ENCODE peak calls at places on chromosomes 13 and 19, in eight cellular contexts. J is T-helper 2 cell; M is activated CD4-positive, CD25-positive, alpha-beta regulatory T cell; S is HTR-8/SVneo; H is stimulated activated CD4-positive, alpha-beta T cell treated with anti-CD3 and anti-CD28 coated beads, Interleukin-4, amount 100 ng/mL, for 4 hours; Z is activated T-cell treated with anti-CD3 and anti-CD28 coated beads for 1 hour; U is thoracic aorta; G is T-helper 22 cell. I is an unnamed sample.

GRCh38 chr19:38323276-38323675 is 3.6 kb downstream of the KCNK6 start:
- DNase-seq in S (no peak), J (no peak), G (no peak), U (no peak), M (no peak), Z (no peak), H (no peak), I (no peak)

GRCh38 chr13:40377783-40378182 is 288.7 kb downstream of the FOXO1 start:
- DNase-seq in G (no peak), Z (no peak), J (no peak), M (no peak), U (no peak), S (no peak), H (peak), I (no peak)

GRCh38 chr13:87827479-87827878 is 156.3 kb downstream of the SLITRK5 start:
- DNase-seq in U (no peak), S (no peak), G (no peak), H (no peak), M (no peak), J (no peak), Z (no peak), I (no peak)

GRCh38 chr13:60583196-60583908 is 186.3 kb downstream of the TDRD3 start:
- DNase-seq in M (no peak), J (no peak), H (no peak), G (no peak), S (no peak), U (no peak), Z (no peak), I (no peak)

GRCh38 chr13:42363941-42364612 is 92.1 kb downstream of the AKAP11 start:
- DNase-seq in J (no peak), Z (no peak), U (no peak), G (no peak), S (no peak), M (no peak), H (no peak), I (no peak)

GRCh38 chr19:37218592-37218935 is 550 bp downstream of the ZNF383 start:
- DNase-seq in S (no peak), H (no peak), U (no peak), J (no peak), G (no peak), M (no peak), Z (no peak), I (no peak)

GRCh38 chr13:109833071-109833470 is 46.7 kb upstream of the IRS2 start:
- DNase-seq in G (no peak), U (no peak), M (no peak), H (no peak), S (no peak), Z (no peak), J (no peak), I (no peak)

GRCh38 chr13:95898256-95898655 is 154.9 kb downstream of the UGGT2 start:
- DNase-seq in G (no peak), U (no peak), Z (no peak), S (no peak), M (no peak), H (no peak), J (no peak), I (no peak)

GRCh38 chr13:93875527-93875926 is 604.0 kb downstream of the DCT start:
- DNase-seq in M (no peak), H (no peak), G (no peak), S (no peak), Z (no peak), U (no peak), J (no peak), I (no peak)

GRCh38 chr19:40777795-40778044 is 327 bp upstream of the RAB4B start:
- DNase-seq in Z (no peak), M (no peak), H (no peak), G (no peak), U (no peak), S (no peak), J (no peak), I (no peak)

GRCh38 chr13:33194820-33195692 is 90.5 kb downstream of the STARD13 start:
- DNase-seq in M (no peak), J (no peak), Z (no peak), G (no peak), U (peak), H (no peak), S (no peak), I (no peak)

GRCh38 chr13:45219123-45219891 is 18.5 kb upstream of the KCTD4 start:
- DNase-seq in S (no peak), U (no peak), M (no peak), J (no peak), G (no peak), H (no peak), Z (no peak), I (no peak)

GRCh38 chr13:71477735-71478134 is 389.3 kb downstream of the DACH1 start:
- DNase-seq in J (no peak), U (no peak), M (no peak), S (no peak), Z (no peak), G (no peak), H (no peak), I (no peak)

GRCh38 chr13:51632643-51633357 is 48.5 kb downstream of the WDFY2 start:
- DNase-seq in U (no peak), H (no peak), G (no peak), J (no peak), S (no peak), M (no peak), Z (no peak), I (no peak)

GRCh38 chr13:104422668-104423067 is 1356.5 kb upstream of the SLC10A2 start:
- DNase-seq in H (no peak), U (no peak), G (no peak), Z (no peak), M (no peak), S (no peak), J (no peak), I (no peak)

GRCh38 chr19:51036519-51036918 is 1.7 kb upstream of the KLK12 start:
- DNase-seq in G (no peak), U (no peak), Z (no peak), S (no peak), H (no peak), J (no peak), M (no peak), I (no peak)

GRCh38 chr13:106471957-106472543 is 63.4 kb downstream of the EFNB2 start:
- DNase-seq in H (no peak), Z (no peak), G (no peak), S (peak), J (no peak), U (peak), M (no peak), I (no peak)

GRCh38 chr19:13995878-13996765 is 10.0 kb downstream of the RFX1 start:
- DNase-seq in G (no peak), S (no peak), J (no peak), Z (no peak), U (no peak), H (no peak), M (no peak), I (no peak)

GRCh38 chr19:17394891-17395415 is 957 bp upstream of the CCDC194 start:
- DNase-seq in M (peak), U (no peak), H (peak), J (no peak), G (no peak), Z (peak), S (no peak), I (no peak)

GRCh38 chr13:36919833-36920611 is at the start of gene SMAD9:
- DNase-seq in U (peak), M (no peak), Z (no peak), G (no peak), S (peak), H (peak), J (no peak), I (no peak)

GRCh38 chr13:75505966-75506365 is 24.0 kb upstream of the TBC1D4 start:
- DNase-seq in G (no peak), H (no peak), M (no peak), U (no peak), J (no peak), Z (no peak), S (no peak), I (no peak)

GRCh38 chr19:34960103-34960805 is 3.8 kb downstream of the ZNF792 start:
- DNase-seq in U (no peak), H (no peak), J (no peak), S (peak), Z (no peak), M (no peak), G (no peak), I (no peak)

GRCh38 chr19:46571495-46571894 is 29.6 kb upstream of the CALM3 start:
- DNase-seq in S (peak), J (no peak), G (no peak), H (no peak), Z (no peak), M (no peak), U (no peak), I (no peak)

GRCh38 chr19:49687566-49688316 is 1.7 kb upstream of the ADM5 start:
- DNase-seq in U (no peak), Z (no peak), J (no peak), S (no peak), G (no peak), M (no peak), H (no peak), I (no peak)

GRCh38 chr19:38285567-38285966 is 18.5 kb upstream of the C19orf33 start:
- DNase-seq in M (no peak), U (no peak), Z (no peak), J (no peak), H (no peak), S (no peak), G (no peak), I (no peak)

GRCh38 chr19:29887498-29887897 is 54.5 kb upstream of the URI1 start:
- DNase-seq in Z (no peak), U (no peak), J (no peak), G (no peak), H (no peak), M (no peak), S (no peak), I (no peak)

GRCh38 chr13:35818577-35819165 is 312.5 kb downstream of the DCLK1 start:
- DNase-seq in G (no peak), H (no peak), J (no peak), S (peak), Z (no peak), U (no peak), M (no peak), I (no peak)

GRCh38 chr19:17292301-17293074 is 10.7 kb downstream of the ABHD8 start:
- DNase-seq in Z (peak), U (no peak), H (peak), J (peak), M (peak), S (peak), G (peak), I (peak)